ENCODE peak calls at places on chromosomes 12 and 14, in seven cellular contexts. L is GM12865; V is brain microvascular endothelial cell; Y is trophoblast cell; M is HepG2; J is heart right ventricle; N is CD8-positive, alpha-beta T cell. P is an unnamed sample.

GRCh38 chr12:116222358-116222757 is 55.1 kb downstream of the MED13L start:
- DNase-seq in M (peak; percentile 55), V (peak; percentile 93), N (no peak), L (no peak), J (no peak), Y (peak; percentile 89), P (no peak)

GRCh38 chr12:51589060-51589459 is 2.0 kb upstream of the SCN8A start:
- DNase-seq in M (no peak), J (no peak), V (no peak), N (no peak), L (no peak), Y (no peak), P (no peak)

GRCh38 chr12:55831407-55831880 is 2.1 kb upstream of the DNAJC14 start:
- DNase-seq in L (no peak), Y (no peak), V (no peak), M (no peak), J (no peak), N (no peak), P (no peak)

GRCh38 chr14:102824832-102825231 is 47.6 kb downstream of the TRAF3 start:
- DNase-seq in J (peak; percentile 71), Y (no peak), N (no peak), M (no peak), L (no peak), V (peak; percentile 22), P (no peak)

GRCh38 chr12:55685671-55686070 is 22.0 kb downstream of the ITGA7 start:
- DNase-seq in J (no peak), Y (no peak), N (no peak), L (no peak), M (no peak), V (no peak), P (no peak)

GRCh38 chr14:103879570-103880333 is 32.4 kb upstream of the PPP1R13B start:
- DNase-seq in J (peak; percentile 59), M (peak; percentile 97), Y (no peak), N (peak; percentile 53), V (no peak), L (no peak), P (no peak)

GRCh38 chr14:72515779-72516770 is 377.8 kb downstream of the DPF3 start:
- DNase-seq in N (peak; percentile 31), M (no peak), J (no peak), V (peak; percentile 25), L (peak; percentile 15), Y (no peak), P (no peak)

GRCh38 chr14:90642239-90642717 is 174.0 kb downstream of the TTC7B start:
- DNase-seq in M (peak; percentile 76), L (no peak), J (no peak), V (peak; percentile 79), N (no peak), Y (no peak), P (no peak)

GRCh38 chr12:88153959-88154358 is 11.9 kb downstream of the TMTC3 start:
- DNase-seq in L (peak; percentile 26), Y (no peak), N (no peak), V (peak; percentile 27), M (peak; percentile 16), J (no peak), P (no peak)

GRCh38 chr12:116971222-116971621 is 60.5 kb downstream of the FBXW8 start:
- DNase-seq in N (no peak), V (no peak), Y (no peak), L (no peak), M (no peak), J (no peak), P (no peak)

GRCh38 chr12:95763809-95764253 is 26.7 kb downstream of the NTN4 start:
- DNase-seq in J (no peak), L (no peak), V (peak; percentile 94), N (no peak), Y (peak; percentile 65), M (peak; percentile 48), P (no peak)

GRCh38 chr12:95721320-95721719 is 69.2 kb downstream of the NTN4 start:
- DNase-seq in V (no peak), M (no peak), Y (no peak), L (peak; percentile 18), N (no peak), J (no peak), P (no peak)

GRCh38 chr12:120711411-120711810 is 1.2 kb downstream of the UNC119B start:
- DNase-seq in M (no peak), J (no peak), L (no peak), V (no peak), Y (no peak), N (no peak), P (no peak)

GRCh38 chr12:95335948-95336347 is 118.3 kb downstream of the VEZT start:
- DNase-seq in V (no peak), N (no peak), J (no peak), Y (no peak), M (peak; percentile 21), L (no peak), P (no peak)

GRCh38 chr12:92036771-92037453 is 108.7 kb downstream of the BTG1 start:
- DNase-seq in J (no peak), V (peak; percentile 49), Y (no peak), L (no peak), M (no peak), N (no peak), P (no peak)

GRCh38 chr12:64621257-64621942 is 11.1 kb downstream of the RASSF3 start:
- DNase-seq in V (peak; percentile 49), L (peak; percentile 90), Y (peak; percentile 80), M (no peak), J (no peak), N (peak; percentile 36), P (no peak)

GRCh38 chr12:64624035-64624434 is 13.7 kb downstream of the RASSF3 start:
- DNase-seq in M (no peak), L (no peak), J (no peak), V (no peak), Y (no peak), N (no peak), P (no peak)

GRCh38 chr12:64627781-64628180 is 17.5 kb downstream of the RASSF3 start:
- DNase-seq in J (no peak), L (no peak), N (no peak), Y (no peak), M (no peak), V (no peak), P (no peak)

GRCh38 chr12:64631197-64631596 is 20.9 kb downstream of the RASSF3 start:
- DNase-seq in J (no peak), V (no peak), N (peak; percentile 46), Y (no peak), M (no peak), L (no peak), P (no peak)

DNA sequence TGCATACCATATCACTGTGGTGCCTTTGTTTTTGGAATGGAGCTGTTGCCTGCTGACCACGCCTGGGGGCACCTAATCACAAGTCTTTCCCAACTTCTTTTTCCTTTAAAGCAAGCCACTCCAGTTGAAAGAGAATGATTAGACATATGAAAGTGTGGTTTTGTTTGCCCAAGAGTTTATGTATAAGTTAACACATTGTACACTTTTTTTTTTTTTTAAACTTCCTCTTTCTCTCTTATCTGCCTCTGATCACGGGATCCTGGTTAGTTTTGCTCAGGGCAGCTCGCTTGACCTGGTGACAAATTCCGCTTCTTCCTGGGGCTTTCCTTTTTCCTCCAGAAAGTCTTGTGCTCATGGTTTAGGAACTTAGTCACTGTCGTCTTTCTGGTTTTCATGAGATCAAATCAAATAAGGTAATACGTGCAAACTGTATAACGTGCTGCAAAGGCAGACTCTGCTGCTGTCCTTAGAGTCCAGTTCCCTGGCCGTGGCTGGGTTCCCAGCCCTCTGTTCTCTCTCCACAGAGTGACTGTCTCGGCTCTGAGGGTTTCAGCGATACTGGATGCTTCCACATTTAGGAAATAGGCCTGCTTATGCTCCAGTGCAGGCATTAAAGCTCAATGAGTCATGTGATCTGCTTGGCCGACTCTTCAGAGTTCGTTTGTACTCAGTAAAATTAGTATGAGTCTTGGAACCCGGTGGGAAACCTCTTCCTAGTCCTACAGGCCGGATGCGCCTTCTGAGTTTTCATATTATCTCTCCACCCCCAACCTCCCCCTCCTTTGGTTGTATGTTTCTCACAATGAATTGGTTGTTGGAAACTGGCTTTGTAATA is 15.2 kb downstream of the RASSF3 start:
- DNase-seq in N (peak; percentile 47), L (peak; percentile 81), J (peak; percentile 52), V (peak; percentile 84), M (peak; percentile 85), Y (peak; percentile 88), P (no peak)
- H3K4me3 ChIP-seq in N (peak overlapping the region; percentile 19), L (peak overlapping the region; percentile 69), J (peak overlapping the region; percentile 39), V (peak overlapping the region; percentile 29), M (peak overlapping the region; percentile 67), Y (no peak overlapping the region), P (no peak overlapping the region)

DNA sequence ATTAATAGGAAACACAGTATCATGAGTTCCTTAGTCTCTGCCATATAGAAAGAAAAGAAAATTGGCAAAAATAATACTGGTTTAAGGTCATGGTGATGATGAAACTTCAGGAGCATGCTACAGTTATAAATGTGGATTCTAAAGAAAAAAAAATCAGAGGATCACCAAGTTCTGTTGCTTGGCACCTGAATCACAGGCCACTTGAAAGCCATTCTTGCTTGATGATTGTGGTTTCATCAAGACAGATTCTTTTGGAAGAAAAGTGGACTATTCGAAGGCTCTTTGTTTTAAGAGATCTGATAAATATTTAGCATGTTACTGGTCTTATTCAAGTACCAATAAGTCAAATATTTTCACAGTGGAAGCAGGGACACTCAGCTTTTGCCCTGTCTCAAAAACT is 148.9 kb downstream of the SAMD4A start:
- DNase-seq in V (no peak), M (no peak), J (no peak), L (no peak), N (no peak), Y (no peak), P (no peak)
- H3K4me3 ChIP-seq in V (no peak overlapping the region), M (no peak overlapping the region), J (no peak overlapping the region), L (no peak overlapping the region), N (no peak overlapping the region), Y (no peak overlapping the region), P (no peak overlapping the region)

GRCh38 chr12:110932048-110932447 is 11.7 kb upstream of the MYL2 start:
- DNase-seq in J (no peak), Y (peak; percentile 18), N (no peak), V (no peak), L (no peak), M (no peak), P (no peak)
- H3K4me3 ChIP-seq in J (peak overlapping the region; percentile 15), Y (no peak overlapping the region), N (no peak overlapping the region), V (no peak overlapping the region), L (no peak overlapping the region), M (no peak overlapping the region), P (no peak overlapping the region)

GRCh38 chr12:76199808-76200207 is 115.3 kb upstream of the NAP1L1 start:
- DNase-seq in Y (no peak), L (no peak), N (no peak), J (no peak), V (peak; percentile 70), M (no peak), P (no peak)

GRCh38 chr12:76206039-76206676 is 121.7 kb upstream of the NAP1L1 start:
- DNase-seq in V (no peak), M (no peak), L (no peak), Y (no peak), J (no peak), N (no peak), P (no peak)

GRCh38 chr12:76201758-76202157 is 117.3 kb upstream of the NAP1L1 start:
- DNase-seq in J (no peak), N (no peak), M (no peak), V (peak; percentile 31), L (no peak), Y (no peak), P (no peak)

GRCh38 chr12:76201316-76201715 is 116.8 kb upstream of the NAP1L1 start:
- DNase-seq in N (no peak), V (no peak), Y (no peak), J (no peak), M (no peak), L (no peak), P (no peak)

DNA sequence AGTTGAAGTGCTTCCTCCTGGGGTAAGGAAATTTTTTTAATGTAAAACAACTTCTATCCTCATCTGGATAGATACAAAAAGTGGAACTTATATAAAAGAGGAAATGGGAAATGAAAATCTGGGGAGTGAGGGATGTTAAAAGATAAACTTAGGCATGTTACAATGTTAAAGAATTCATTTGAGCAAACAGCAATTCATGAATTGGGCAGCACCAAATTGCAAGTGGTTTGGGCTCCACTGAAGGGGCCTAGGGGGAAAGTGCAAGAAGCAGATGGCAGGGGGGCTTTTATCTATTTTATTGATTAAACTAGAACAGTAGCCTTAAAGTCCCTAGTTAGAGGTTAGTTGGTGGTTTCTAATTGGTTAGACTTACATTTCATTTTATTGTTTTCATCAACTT is 118.1 kb upstream of the NAP1L1 start:
- DNase-seq in N (no peak), M (no peak), L (no peak), J (no peak), V (no peak), Y (no peak), P (no peak)
- H3K4me3 ChIP-seq in N (no peak overlapping the region), M (no peak overlapping the region), L (no peak overlapping the region), J (no peak overlapping the region), V (no peak overlapping the region), Y (no peak overlapping the region), P (no peak overlapping the region)

P was measured in iPS DF 6.9.